ENCODE peak calls at places on chromosomes 3 and 15, in four cellular contexts. One of them, this sample, is unnamed.

GRCh38 chr3:128431803-128432300 is 34.8 kb downstream of the DNAJB8 start:
- DNase-seq in WTC11: no peak
- DNase-seq in HepG2: no peak
- DNase-seq in K562: no peak
- DNase-seq in this sample: no peak

GRCh38 chr15:76470691-76471090 is 134.1 kb downstream of the ISL2 start:
- DNase-seq in WTC11: no peak
- DNase-seq in HepG2: no peak
- DNase-seq in K562: no peak
- DNase-seq in this sample: no peak

GRCh38 chr3:21599890-21600289 is 151.1 kb downstream of the ZNF385D start:
- DNase-seq in WTC11: no peak
- DNase-seq in HepG2: no peak
- DNase-seq in K562: no peak
- DNase-seq in this sample: no peak

GRCh38 chr3:185200639-185201038 is 47.8 kb upstream of the C3orf70 start:
- DNase-seq in WTC11: no peak
- DNase-seq in HepG2: no peak
- DNase-seq in K562: peak
- DNase-seq in this sample: no peak

GRCh38 chr3:102791641-102792589 is 357.1 kb downstream of the ZPLD1 start:
- DNase-seq in WTC11: no peak
- DNase-seq in HepG2: no peak
- DNase-seq in K562: no peak
- DNase-seq in this sample: no peak

GRCh38 chr15:79804833-79805232 is 92.0 kb downstream of the MTHFS start:
- DNase-seq in WTC11: no peak
- DNase-seq in HepG2: no peak
- DNase-seq in K562: no peak
- DNase-seq in this sample: no peak

GRCh38 chr3:179991104-179991503 is 45.6 kb downstream of the PEX5L start:
- DNase-seq in WTC11: no peak
- DNase-seq in HepG2: no peak
- DNase-seq in K562: no peak
- DNase-seq in this sample: no peak

GRCh38 chr3:43747641-43748040 is 56.9 kb downstream of the ABHD5 start:
- DNase-seq in WTC11: no peak
- DNase-seq in HepG2: no peak
- DNase-seq in K562: no peak
- DNase-seq in this sample: no peak

GRCh38 chr3:122101646-122102045 is 46.5 kb downstream of the CD86 start:
- DNase-seq in WTC11: no peak
- DNase-seq in HepG2: peak
- DNase-seq in K562: no peak
- DNase-seq in this sample: peak

GRCh38 chr15:53251998-53252397 is 461.9 kb upstream of the ONECUT1 start:
- DNase-seq in WTC11: no peak
- DNase-seq in HepG2: peak
- DNase-seq in K562: no peak
- DNase-seq in this sample: no peak

GRCh38 chr3:128992926-128993460 is 883 bp downstream of the CFAP92 start:
- DNase-seq in WTC11: peak
- DNase-seq in HepG2: no peak
- DNase-seq in K562: no peak
- DNase-seq in this sample: no peak

GRCh38 chr3:89171681-89172080 is 64.3 kb downstream of the EPHA3 start:
- DNase-seq in WTC11: no peak
- DNase-seq in HepG2: no peak
- DNase-seq in K562: no peak
- DNase-seq in this sample: no peak

GRCh38 chr15:29749365-29750086 is 72.7 kb downstream of the TJP1 start:
- DNase-seq in WTC11: no peak
- DNase-seq in HepG2: no peak
- DNase-seq in K562: no peak
- DNase-seq in this sample: no peak

GRCh38 chr3:127738192-127738840 is 65.6 kb downstream of the ABTB1 start:
- DNase-seq in WTC11: no peak
- DNase-seq in HepG2: no peak
- DNase-seq in K562: no peak
- DNase-seq in this sample: no peak

GRCh38 chr3:43153189-43154083 is 47.6 kb upstream of the POMGNT2 start:
- DNase-seq in WTC11: no peak
- DNase-seq in HepG2: no peak
- DNase-seq in K562: no peak
- DNase-seq in this sample: no peak

GRCh38 chr15:90654233-90655124 is 62.7 kb upstream of the BLM start:
- DNase-seq in WTC11: no peak
- DNase-seq in HepG2: no peak
- DNase-seq in K562: no peak
- DNase-seq in this sample: no peak

DNA sequence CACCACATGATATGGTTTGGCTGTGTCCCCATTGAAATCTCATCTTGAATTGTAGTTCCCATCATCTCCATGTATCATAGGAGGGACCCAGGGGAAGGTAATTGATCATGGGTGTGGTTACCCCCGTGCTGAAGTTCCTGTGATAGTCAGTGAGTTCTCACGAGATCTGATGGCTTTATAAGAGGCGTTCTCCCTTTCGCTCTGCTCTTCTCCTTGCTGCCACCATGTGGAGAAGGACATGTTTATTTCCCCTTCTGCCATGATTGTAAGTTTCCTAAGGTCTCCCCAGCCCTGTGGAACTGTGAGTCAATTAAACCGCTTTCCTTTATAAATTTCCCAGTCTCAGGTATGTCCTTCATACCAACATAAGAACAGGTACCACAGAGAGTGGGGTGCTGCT is 21.9 kb downstream of the OSTN start:
- DNase-seq in WTC11: no peak
- DNase-seq in HepG2: peak
- DNase-seq in K562: no peak
- DNase-seq in this sample: no peak
- TF ChIP-seq ELF4 in WTC11: no peak
- TF ChIP-seq ELF4 in HepG2: no peak
- TF ChIP-seq ELF4 in K562: no peak
- TF ChIP-seq ELF4 in this sample: no peak

GRCh38 chr15:36409819-36410218 is 169.6 kb upstream of the CDIN1 start:
- DNase-seq in WTC11: no peak
- DNase-seq in HepG2: no peak
- DNase-seq in K562: no peak
- DNase-seq in this sample: no peak

GRCh38 chr15:36414670-36415069 is 164.8 kb upstream of the CDIN1 start:
- DNase-seq in WTC11: no peak
- DNase-seq in HepG2: no peak
- DNase-seq in K562: no peak
- DNase-seq in this sample: no peak

GRCh38 chr15:36415643-36416042 is 163.8 kb upstream of the CDIN1 start:
- DNase-seq in WTC11: no peak
- DNase-seq in HepG2: no peak
- DNase-seq in K562: no peak
- DNase-seq in this sample: no peak
- TF ChIP-seq SP1 in WTC11: no peak
- TF ChIP-seq SP1 in HepG2: no peak
- TF ChIP-seq SP1 in K562: no peak
- TF ChIP-seq SP1 in this sample: no peak

DNA sequence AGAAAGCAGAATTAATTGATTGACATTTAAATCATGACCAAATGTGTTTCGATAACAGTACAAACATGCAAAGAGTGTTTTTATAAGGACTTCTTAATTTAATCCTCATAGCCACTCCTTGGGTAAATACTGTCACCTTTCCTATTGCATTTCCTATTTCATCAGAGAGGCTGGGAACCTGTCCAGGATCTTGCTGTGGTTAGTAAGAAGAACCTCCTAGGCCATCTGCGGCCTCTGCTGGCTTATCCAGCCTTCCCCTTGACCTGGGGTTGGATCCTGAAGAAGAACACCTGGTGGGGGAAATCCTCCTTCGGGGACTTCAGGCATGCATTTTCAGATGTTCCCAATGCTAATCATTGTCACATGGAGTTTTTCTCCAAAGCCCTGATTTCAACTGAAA is 25.5 kb downstream of the GLDN start:
- DNase-seq in WTC11: no peak
- DNase-seq in HepG2: no peak
- DNase-seq in K562: no peak
- DNase-seq in this sample: no peak
- TF ChIP-seq ELF4 in WTC11: no peak
- TF ChIP-seq ELF4 in HepG2: no peak
- TF ChIP-seq ELF4 in K562: no peak
- TF ChIP-seq ELF4 in this sample: no peak

DNA sequence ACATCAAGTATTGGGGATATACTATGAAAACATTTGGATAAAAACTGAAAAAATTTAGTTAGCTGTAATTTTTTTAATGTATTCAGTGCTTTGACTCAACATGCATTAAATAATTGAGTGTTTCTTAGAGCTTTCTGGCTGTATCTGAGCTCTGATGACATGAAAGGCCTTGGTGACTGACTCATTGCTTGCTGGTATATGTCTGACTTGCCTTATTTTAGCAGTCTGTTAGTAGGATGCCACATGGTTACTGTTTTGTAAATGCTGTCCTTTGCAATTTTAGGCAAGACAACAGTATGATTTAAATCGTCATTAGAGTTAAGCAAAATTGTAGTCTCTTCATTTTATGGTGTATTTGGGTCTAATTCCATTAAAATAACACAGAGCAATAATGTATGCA is 199.2 kb downstream of the GHSR start:
- DNase-seq in WTC11: no peak
- DNase-seq in HepG2: no peak
- DNase-seq in K562: no peak
- DNase-seq in this sample: no peak
- TF ChIP-seq SP1 in WTC11: no peak
- TF ChIP-seq SP1 in HepG2: no peak
- TF ChIP-seq SP1 in K562: no peak
- TF ChIP-seq SP1 in this sample: no peak